ENCODE peak calls at places on chromosome 20, in seven cellular contexts. A is stomach, M is spleen, W is HepG2, E is GM12878, S is prostate gland, B is breast epithelium. Q is an unnamed sample.

GRCh38 chr20:52191132-52191435 is 495 bp downstream of the ZFP64 start:
- DNase-seq in A (no peak), S (no peak), E (no peak), W (no peak), M (no peak), B (no peak), Q (no peak)

GRCh38 chr20:55782861-55783260 is 222.5 kb downstream of the CBLN4 start:
- DNase-seq in A (no peak), W (no peak), M (no peak), E (no peak), B (no peak), S (no peak), Q (no peak)

GRCh38 chr20:45470262-45470931 is 844 bp downstream of the WFDC2 start:
- DNase-seq in M (no peak), B (peak), W (no peak), S (peak), A (peak), E (no peak), Q (peak)

GRCh38 chr20:42259389-42259788 is 641.2 kb upstream of the CHD6 start:
- DNase-seq in B (no peak), E (no peak), M (no peak), S (no peak), W (no peak), A (no peak), Q (no peak)

GRCh38 chr20:38473353-38473795 is 731 bp downstream of the RALGAPB start:
- DNase-seq in S (peak), M (no peak), E (no peak), B (peak), W (peak), A (peak), Q (peak)

GRCh38 chr20:19828233-19828632 is 70.2 kb downstream of the RIN2 start:
- DNase-seq in W (peak), S (no peak), E (peak), B (no peak), M (no peak), A (no peak), Q (no peak)

GRCh38 chr20:25553819-25554296 is 31.5 kb downstream of the NINL start:
- DNase-seq in S (no peak), W (peak), M (no peak), A (no peak), E (no peak), B (no peak), Q (no peak)

GRCh38 chr20:56896447-56896846 is 267.3 kb downstream of the TFAP2C start:
- DNase-seq in W (no peak), S (no peak), A (no peak), M (no peak), B (no peak), E (no peak), Q (no peak)

GRCh38 chr20:19875746-19876145 is 117.7 kb downstream of the RIN2 start:
- DNase-seq in E (no peak), A (no peak), W (no peak), M (no peak), S (no peak), B (no peak), Q (no peak)

GRCh38 chr20:1892122-1892385 is 3.2 kb upstream of the SIRPA start:
- DNase-seq in S (no peak), M (peak), B (no peak), A (no peak), W (no peak), E (no peak), Q (no peak)

GRCh38 chr20:63118303-63118670 is 97.6 kb downstream of the YTHDF1 start:
- DNase-seq in M (peak), E (no peak), W (no peak), S (no peak), A (no peak), B (no peak), Q (no peak)

GRCh38 chr20:51563597-51564332 is 21.2 kb upstream of the NFATC2 start:
- DNase-seq in B (no peak), W (peak), A (peak), E (no peak), S (no peak), M (no peak), Q (peak)

GRCh38 chr20:21529863-21530262 is 16.0 kb upstream of the NKX2-2 start:
- DNase-seq in A (no peak), S (no peak), M (no peak), B (no peak), E (no peak), W (peak), Q (no peak)

GRCh38 chr20:1912646-1913045 is 17.4 kb downstream of the SIRPA start:
- DNase-seq in A (no peak), S (no peak), B (no peak), W (no peak), E (no peak), M (no peak), Q (no peak)

GRCh38 chr20:14800743-14801425 is 463.5 kb upstream of the FLRT3 start:
- DNase-seq in B (no peak), S (no peak), M (no peak), W (no peak), A (no peak), E (no peak), Q (no peak)

GRCh38 chr20:38214256-38214870 is 46.2 kb downstream of the KIAA1755 start:
- DNase-seq in W (no peak), E (no peak), A (no peak), S (no peak), B (no peak), M (peak), Q (no peak)

GRCh38 chr20:2750343-2751251 is 49.8 kb downstream of the CPXM1 start:
- DNase-seq in M (peak), W (peak), E (no peak), S (peak), B (peak), A (peak), Q (peak)

GRCh38 chr20:59269396-59270025 is 30.9 kb upstream of the EDN3 start:
- DNase-seq in M (no peak), A (no peak), E (no peak), S (no peak), W (no peak), B (no peak), Q (no peak)

GRCh38 chr20:35320396-35321126 is 28.3 kb upstream of the FAM83C start:
- DNase-seq in E (no peak), W (peak), S (no peak), B (no peak), A (no peak), M (no peak), Q (no peak)

GRCh38 chr20:63574829-63575720 is 1.0 kb upstream of the HELZ2 start:
- DNase-seq in W (no peak), A (no peak), E (no peak), S (no peak), B (no peak), M (peak), Q (no peak)

GRCh38 chr20:33079267-33079666 is at the start of gene BPIFB4:
- DNase-seq in S (no peak), W (no peak), M (peak), E (no peak), B (no peak), A (no peak), Q (no peak)

DNA sequence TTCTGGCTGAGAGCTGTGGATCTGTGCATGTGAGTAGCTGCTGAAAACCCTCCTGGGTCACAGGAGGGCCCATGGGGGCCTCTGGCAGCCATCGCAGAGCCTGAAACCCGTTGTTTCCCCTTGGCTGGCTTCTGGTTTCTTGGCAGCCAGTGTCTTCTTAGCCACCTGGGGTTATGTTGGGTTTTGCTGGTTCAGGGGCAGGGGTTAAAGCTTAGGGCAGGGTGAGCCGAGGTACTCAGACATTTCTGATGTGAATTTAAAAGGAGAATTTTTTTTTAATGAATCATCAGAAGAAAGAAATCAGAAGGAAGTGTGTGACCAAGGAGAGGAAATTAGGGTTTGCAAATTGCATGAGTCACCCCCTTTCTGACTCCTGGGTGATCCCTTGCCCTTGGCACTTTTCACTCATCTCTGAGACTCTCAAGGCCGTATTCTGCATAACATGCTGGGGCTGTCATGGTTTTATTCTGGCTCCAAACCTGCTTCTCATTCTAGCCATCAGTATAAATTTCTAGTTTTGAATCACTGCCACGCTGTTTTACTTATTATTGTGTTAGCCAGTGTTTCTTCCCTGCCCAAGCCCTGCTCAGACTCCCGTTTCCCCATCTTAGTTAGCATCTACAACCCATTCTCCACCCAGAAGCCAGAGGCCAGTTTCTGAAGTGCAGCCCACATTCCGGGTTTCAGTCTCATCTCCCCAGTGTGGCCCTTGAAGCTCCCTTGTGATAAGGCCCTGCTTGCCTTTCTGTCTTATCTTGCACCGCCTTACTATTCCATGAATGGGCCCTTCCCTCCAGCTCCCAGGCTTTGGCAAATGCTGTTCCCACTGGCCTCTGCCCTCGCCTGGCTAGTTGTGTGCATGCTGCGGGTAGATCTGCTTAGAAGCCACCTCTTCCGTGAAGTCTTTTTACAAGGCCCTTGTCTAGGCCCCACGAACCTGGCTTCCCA is 40.9 kb downstream of the TOX2 start:
- DNase-seq in E (peak), A (no peak), B (no peak), S (no peak), M (peak), W (no peak), Q (no peak)
- TF ChIP-seq POLR2AphosphoS5 in E (no peak), A (peak), B (no peak), S (no peak), M (no peak), W (no peak), Q (no peak)

GRCh38 chr20:23049201-23049932 is at the start of gene THBD:
- DNase-seq in W (no peak), A (peak), E (no peak), S (peak), B (no peak), M (peak), Q (peak)
- TF ChIP-seq POLR2AphosphoS5 in W (no peak), A (peak), E (no peak), S (no peak), B (peak), M (peak), Q (peak)

DNA sequence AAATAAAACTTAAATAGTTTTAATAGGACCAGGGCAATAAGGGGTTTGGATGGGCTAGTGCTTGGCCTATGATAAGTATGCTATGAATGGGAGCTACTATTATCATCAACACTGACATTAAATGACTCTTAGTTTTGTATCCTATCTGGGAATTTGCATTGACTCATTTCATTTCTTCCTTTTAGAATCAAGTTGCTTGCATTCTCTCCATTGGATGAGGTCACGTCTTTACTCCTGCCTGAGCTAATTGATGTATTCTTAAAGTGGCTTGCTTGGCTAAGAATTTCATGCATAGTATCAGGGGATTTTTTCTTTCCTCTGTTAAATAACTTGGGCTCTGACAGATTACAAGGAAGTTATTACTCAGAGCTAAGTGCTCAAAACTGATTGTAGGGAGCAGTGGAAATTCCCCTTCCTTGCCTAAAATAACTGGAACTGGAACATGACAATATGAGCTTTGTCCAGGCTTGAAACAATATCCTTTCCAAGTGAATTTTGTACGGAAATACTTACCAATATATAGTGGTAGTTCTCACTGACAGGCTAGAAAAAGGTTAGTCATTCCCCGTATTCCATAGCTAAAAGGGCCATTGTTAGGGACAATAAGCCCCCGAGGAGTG is 169.9 kb downstream of the BCAS1 start:
- DNase-seq in S (no peak), A (no peak), W (no peak), E (no peak), M (no peak), B (no peak), Q (no peak)
- TF ChIP-seq POLR2AphosphoS5 in S (peak), A (no peak), W (no peak), E (no peak), M (no peak), B (no peak), Q (no peak)

DNA sequence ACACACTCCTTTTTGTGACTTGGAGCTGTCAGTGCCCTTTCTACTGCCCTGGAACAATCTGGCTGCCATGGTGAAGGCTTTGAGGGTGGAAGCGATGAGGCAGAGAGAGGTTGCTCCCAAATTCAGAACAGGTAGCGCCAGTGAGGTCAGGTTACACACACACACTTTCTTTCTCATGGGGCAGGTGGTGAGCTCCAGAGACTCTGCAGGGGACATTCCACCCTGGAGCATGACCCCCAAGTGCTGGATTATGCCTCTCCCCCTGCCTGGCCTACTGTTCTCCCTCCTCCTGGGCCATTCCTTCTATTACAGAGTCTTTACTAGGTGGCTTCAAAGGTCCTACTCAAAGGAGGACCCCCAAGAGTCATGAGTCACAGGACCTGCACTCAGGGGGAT is 98.0 kb downstream of the EYA2 start:
- DNase-seq in S (no peak), B (no peak), A (no peak), E (no peak), M (peak), W (no peak), Q (no peak)
- TF ChIP-seq POLR2AphosphoS5 in S (no peak), B (no peak), A (no peak), E (no peak), M (no peak), W (no peak), Q (no peak)

GRCh38 chr20:31676534-31677030 is 38.9 kb downstream of the COX4I2 start:
- DNase-seq in W (no peak), S (no peak), B (no peak), M (no peak), A (no peak), E (no peak), Q (no peak)

GRCh38 chr20:31673435-31673834 is 35.7 kb downstream of the COX4I2 start:
- DNase-seq in W (no peak), S (no peak), A (no peak), B (no peak), E (no peak), M (no peak), Q (no peak)

GRCh38 chr20:31673943-31674463 is 36.3 kb downstream of the COX4I2 start:
- DNase-seq in B (no peak), S (no peak), M (no peak), A (no peak), W (no peak), E (no peak), Q (no peak)

GRCh38 chr20:31675828-31676533 is 38.3 kb downstream of the COX4I2 start:
- DNase-seq in S (no peak), E (no peak), W (no peak), M (peak), A (no peak), B (no peak), Q (no peak)

GRCh38 chr20:31674895-31675827 is 37.4 kb downstream of the COX4I2 start:
- DNase-seq in S (no peak), M (peak), B (peak), E (no peak), A (peak), W (no peak), Q (no peak)
- TF ChIP-seq POLR2AphosphoS5 in S (peak), M (peak), B (peak), E (peak), A (peak), W (peak), Q (peak)

DNA sequence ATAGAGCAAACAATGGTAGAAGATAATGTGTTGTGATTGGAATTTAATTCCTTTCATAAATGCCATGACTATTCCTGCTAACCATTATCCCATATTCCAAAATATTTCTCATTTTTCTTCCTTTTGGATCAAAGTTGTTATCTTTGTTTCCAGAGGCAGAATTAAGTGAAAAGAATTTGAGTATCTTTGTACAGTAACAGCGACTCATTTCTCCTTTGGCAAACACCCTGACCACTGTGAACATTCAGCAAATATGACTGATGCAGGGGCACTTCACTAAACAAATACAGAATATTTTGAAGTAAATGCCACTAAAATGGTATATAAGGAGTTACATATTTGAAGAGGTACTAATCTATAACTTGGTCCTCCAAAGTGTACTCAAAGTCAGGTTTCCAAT is 105.0 kb upstream of the LAMP5 start:
- DNase-seq in A (no peak), M (no peak), E (no peak), B (no peak), S (no peak), W (no peak), Q (no peak)
- TF ChIP-seq POLR2AphosphoS5 in A (no peak), M (no peak), E (no peak), B (no peak), S (no peak), W (no peak), Q (no peak)

GRCh38 chr20:5081196-5081595 is 38.6 kb downstream of the PCNA start:
- DNase-seq in S (no peak), M (no peak), W (no peak), B (no peak), E (no peak), A (no peak), Q (no peak)

GRCh38 chr20:5078399-5078958 is 41.3 kb downstream of the PCNA start:
- DNase-seq in A (peak), W (peak), M (peak), E (peak), S (peak), B (peak), Q (peak)

GRCh38 chr20:5085380-5085779 is 34.4 kb downstream of the PCNA start:
- DNase-seq in A (peak), W (no peak), E (no peak), M (peak), B (no peak), S (no peak), Q (no peak)

GRCh38 chr20:5077761-5078387 is 41.9 kb downstream of the PCNA start:
- DNase-seq in W (no peak), E (no peak), A (no peak), B (no peak), M (no peak), S (no peak), Q (no peak)

DNA sequence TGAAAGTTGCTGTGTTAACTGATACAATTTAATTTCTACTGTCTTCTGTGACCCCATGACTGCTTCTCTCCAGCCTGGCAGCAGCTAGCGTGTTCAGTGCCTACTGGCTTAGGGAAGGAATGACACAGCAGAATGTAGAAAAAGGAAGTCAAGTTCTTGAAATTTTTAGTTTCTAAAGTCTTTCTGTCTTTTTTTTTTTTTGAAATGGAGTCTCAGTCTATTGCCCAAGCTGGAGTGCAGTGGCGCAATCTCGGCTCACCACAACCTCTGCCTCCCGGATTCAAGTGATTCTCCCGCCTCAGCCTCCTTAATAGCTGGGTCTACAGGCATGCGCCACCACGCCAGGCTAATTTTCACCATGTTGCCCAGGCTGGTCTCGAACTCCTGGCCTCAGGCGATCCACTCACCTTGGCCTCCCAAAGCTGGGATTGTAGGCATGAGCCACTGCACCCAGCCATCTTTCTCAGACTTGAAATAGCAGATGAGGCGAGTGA is 39.3 kb downstream of the PCNA start:
- DNase-seq in S (no peak), M (peak), E (peak), B (no peak), A (peak), W (no peak), Q (peak)
- TF ChIP-seq POLR2AphosphoS5 in S (no peak), M (peak), E (no peak), B (no peak), A (peak), W (no peak), Q (peak)

GRCh38 chr20:50450493-50450826 is 59.7 kb upstream of the PTPN1 start:
- DNase-seq in B (no peak), E (no peak), W (no peak), S (no peak), A (no peak), M (no peak), Q (no peak)

GRCh38 chr20:50447817-50448216 is 62.4 kb upstream of the PTPN1 start:
- DNase-seq in M (no peak), B (no peak), E (no peak), S (no peak), A (no peak), W (no peak), Q (no peak)

GRCh38 chr20:50453533-50453932 is 56.6 kb upstream of the PTPN1 start:
- DNase-seq in M (no peak), W (no peak), B (no peak), S (no peak), A (no peak), E (no peak), Q (no peak)

GRCh38 chr20:50449789-50450492 is 60.2 kb upstream of the PTPN1 start:
- DNase-seq in W (no peak), B (no peak), S (no peak), E (peak), M (no peak), A (no peak), Q (no peak)

GRCh38 chr20:50450961-50451752 is 59.0 kb upstream of the PTPN1 start:
- DNase-seq in W (peak), S (no peak), M (peak), B (no peak), E (peak), A (peak), Q (peak)
- TF ChIP-seq POLR2AphosphoS5 in W (peak), S (no peak), M (peak), B (no peak), E (peak), A (no peak), Q (peak)

DNA sequence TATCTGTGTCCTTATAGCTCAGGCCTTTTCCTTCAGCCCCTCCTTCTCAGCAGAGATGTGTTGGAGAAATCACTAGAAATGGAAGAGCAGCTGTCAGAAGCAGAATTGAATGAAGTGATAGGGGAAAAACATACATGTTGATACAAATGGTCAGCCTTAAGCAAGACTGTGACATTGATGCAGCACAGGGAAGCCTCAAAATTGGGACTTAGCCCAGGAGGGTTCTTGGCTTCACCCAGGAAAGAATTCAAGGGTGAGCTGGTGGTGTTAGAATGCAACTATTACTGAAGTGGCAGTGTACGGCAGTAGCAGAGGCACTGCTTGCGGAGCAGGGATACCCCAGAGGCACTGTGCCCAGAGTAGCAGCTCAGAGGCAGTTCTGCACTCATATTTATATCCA is 8.0 kb upstream of the KIF16B start:
- DNase-seq in S (no peak), B (no peak), A (no peak), E (no peak), M (no peak), W (no peak), Q (no peak)
- TF ChIP-seq POLR2AphosphoS5 in S (no peak), B (no peak), A (no peak), E (no peak), M (no peak), W (no peak), Q (no peak)

Q was measured in upper lobe of left lung.